ENCODE peak calls at places on chromosomes 11 and 22, in eight cellular contexts. One of them, this sample, is unnamed.
A peak's percentile ranks its signal among the peaks of the same experiment; 100 is the strongest.

GRCh38 chr11:115168229-115168671 is 336.0 kb downstream of the CADM1 start:
- DNase-seq in bronchial epithelial cell: peak; percentile 19
- DNase-seq in Calu3: no peak
- DNase-seq in IMR-90: no peak
- DNase-seq in H9: no peak
- DNase-seq in WTC11: no peak
- DNase-seq in cardiac muscle cell: no peak
- DNase-seq in natural killer cell: no peak
- DNase-seq in this sample: no peak

GRCh38 chr11:65573391-65574146 is 1.2 kb downstream of the FAM89B start:
- DNase-seq in bronchial epithelial cell: no peak
- DNase-seq in Calu3: no peak
- DNase-seq in IMR-90: no peak
- DNase-seq in H9: no peak
- DNase-seq in WTC11: no peak
- DNase-seq in cardiac muscle cell: no peak
- DNase-seq in natural killer cell: no peak
- DNase-seq in this sample: no peak

GRCh38 chr11:10502770-10503169 is 38.2 kb downstream of the RNF141 start:
- DNase-seq in bronchial epithelial cell: no peak
- DNase-seq in Calu3: no peak
- DNase-seq in IMR-90: no peak
- DNase-seq in H9: no peak
- DNase-seq in WTC11: no peak
- DNase-seq in cardiac muscle cell: no peak
- DNase-seq in natural killer cell: no peak
- DNase-seq in this sample: no peak

GRCh38 chr11:35794850-35795249 is 132.3 kb downstream of the TRIM44 start:
- DNase-seq in bronchial epithelial cell: peak; percentile 82
- DNase-seq in Calu3: no peak
- DNase-seq in IMR-90: peak; percentile 88
- DNase-seq in H9: no peak
- DNase-seq in WTC11: no peak
- DNase-seq in cardiac muscle cell: no peak
- DNase-seq in natural killer cell: no peak
- DNase-seq in this sample: no peak

GRCh38 chr11:132177106-132177505 is 806.7 kb downstream of the NTM start:
- DNase-seq in bronchial epithelial cell: peak; percentile 53
- DNase-seq in Calu3: no peak
- DNase-seq in IMR-90: peak; percentile 70
- DNase-seq in H9: no peak
- DNase-seq in WTC11: no peak
- DNase-seq in cardiac muscle cell: peak; percentile 81
- DNase-seq in natural killer cell: no peak
- DNase-seq in this sample: no peak

GRCh38 chr22:17241571-17242310 is 22.5 kb upstream of the ADA2 start:
- DNase-seq in bronchial epithelial cell: no peak
- DNase-seq in Calu3: no peak
- DNase-seq in IMR-90: no peak
- DNase-seq in H9: no peak
- DNase-seq in WTC11: no peak
- DNase-seq in cardiac muscle cell: no peak
- DNase-seq in natural killer cell: no peak
- DNase-seq in this sample: no peak

GRCh38 chr22:42959472-42960145 is 55.3 kb downstream of the PACSIN2 start:
- DNase-seq in bronchial epithelial cell: peak; percentile 75
- DNase-seq in Calu3: peak; percentile 77
- DNase-seq in IMR-90: peak; percentile 88
- DNase-seq in H9: no peak
- DNase-seq in WTC11: no peak
- DNase-seq in cardiac muscle cell: peak; percentile 76
- DNase-seq in natural killer cell: no peak
- DNase-seq in this sample: no peak

GRCh38 chr11:2193099-2193886 is 21.7 kb upstream of the TH start:
- DNase-seq in bronchial epithelial cell: no peak
- DNase-seq in Calu3: no peak
- DNase-seq in IMR-90: no peak
- DNase-seq in H9: no peak
- DNase-seq in WTC11: no peak
- DNase-seq in cardiac muscle cell: peak; percentile 48
- DNase-seq in natural killer cell: no peak
- DNase-seq in this sample: no peak

GRCh38 chr11:63608353-63609345 is 5.6 kb downstream of the PLAAT3 start:
- DNase-seq in bronchial epithelial cell: peak; percentile 22
- DNase-seq in Calu3: no peak
- DNase-seq in IMR-90: peak; percentile 66
- DNase-seq in H9: no peak
- DNase-seq in WTC11: no peak
- DNase-seq in cardiac muscle cell: no peak
- DNase-seq in natural killer cell: no peak
- DNase-seq in this sample: no peak

GRCh38 chr11:122207921-122208764 is 92.1 kb upstream of the BLID start:
- DNase-seq in bronchial epithelial cell: no peak
- DNase-seq in Calu3: no peak
- DNase-seq in IMR-90: peak; percentile 87
- DNase-seq in H9: no peak
- DNase-seq in WTC11: no peak
- DNase-seq in cardiac muscle cell: no peak
- DNase-seq in natural killer cell: no peak
- DNase-seq in this sample: no peak

GRCh38 chr11:28606930-28607329 is 498.7 kb downstream of the METTL15 start:
- DNase-seq in bronchial epithelial cell: peak; percentile 28
- DNase-seq in Calu3: no peak
- DNase-seq in IMR-90: no peak
- DNase-seq in H9: peak; percentile 65
- DNase-seq in WTC11: peak; percentile 28
- DNase-seq in cardiac muscle cell: no peak
- DNase-seq in natural killer cell: no peak
- DNase-seq in this sample: no peak

GRCh38 chr11:21723681-21724080 is 469.2 kb upstream of the ANO5 start:
- DNase-seq in bronchial epithelial cell: no peak
- DNase-seq in Calu3: no peak
- DNase-seq in IMR-90: no peak
- DNase-seq in H9: no peak
- DNase-seq in WTC11: no peak
- DNase-seq in cardiac muscle cell: no peak
- DNase-seq in natural killer cell: no peak
- DNase-seq in this sample: no peak

GRCh38 chr11:12086271-12087074 is 23.9 kb upstream of the MICAL2 start:
- DNase-seq in bronchial epithelial cell: peak; percentile 95
- DNase-seq in Calu3: peak; percentile 71
- DNase-seq in IMR-90: peak; percentile 97
- DNase-seq in H9: no peak
- DNase-seq in WTC11: no peak
- DNase-seq in cardiac muscle cell: no peak
- DNase-seq in natural killer cell: no peak
- DNase-seq in this sample: no peak

GRCh38 chr22:19479358-19480172 is at the start of gene CDC45:
- DNase-seq in bronchial epithelial cell: peak; percentile 97
- DNase-seq in Calu3: peak; percentile 94
- DNase-seq in IMR-90: peak; percentile 98
- DNase-seq in H9: peak; percentile 98
- DNase-seq in WTC11: peak; percentile 95
- DNase-seq in cardiac muscle cell: peak; percentile 98
- DNase-seq in natural killer cell: peak; percentile 88
- DNase-seq in this sample: peak; percentile 93

GRCh38 chr11:27694992-27695391 is 5.3 kb downstream of the BDNF start:
- DNase-seq in bronchial epithelial cell: peak; percentile 40
- DNase-seq in Calu3: no peak
- DNase-seq in IMR-90: no peak
- DNase-seq in H9: no peak
- DNase-seq in WTC11: no peak
- DNase-seq in cardiac muscle cell: no peak
- DNase-seq in natural killer cell: no peak
- DNase-seq in this sample: no peak

GRCh38 chr22:48782326-48782725 is 1045.3 kb downstream of the BRD1 start:
- DNase-seq in bronchial epithelial cell: no peak
- DNase-seq in Calu3: no peak
- DNase-seq in IMR-90: no peak
- DNase-seq in H9: no peak
- DNase-seq in WTC11: no peak
- DNase-seq in cardiac muscle cell: no peak
- DNase-seq in natural killer cell: no peak
- DNase-seq in this sample: no peak

GRCh38 chr22:48783821-48784266 is 1043.8 kb downstream of the BRD1 start:
- DNase-seq in bronchial epithelial cell: no peak
- DNase-seq in Calu3: no peak
- DNase-seq in IMR-90: no peak
- DNase-seq in H9: no peak
- DNase-seq in WTC11: no peak
- DNase-seq in cardiac muscle cell: no peak
- DNase-seq in natural killer cell: no peak
- DNase-seq in this sample: no peak

GRCh38 chr22:48781391-48781790 is 1046.3 kb downstream of the BRD1 start:
- DNase-seq in bronchial epithelial cell: no peak
- DNase-seq in Calu3: no peak
- DNase-seq in IMR-90: no peak
- DNase-seq in H9: no peak
- DNase-seq in WTC11: no peak
- DNase-seq in cardiac muscle cell: no peak
- DNase-seq in natural killer cell: no peak
- DNase-seq in this sample: no peak

GRCh38 chr22:48781868-48782267 is 1045.8 kb downstream of the BRD1 start:
- DNase-seq in bronchial epithelial cell: no peak
- DNase-seq in Calu3: no peak
- DNase-seq in IMR-90: no peak
- DNase-seq in H9: no peak
- DNase-seq in WTC11: no peak
- DNase-seq in cardiac muscle cell: no peak
- DNase-seq in natural killer cell: no peak
- DNase-seq in this sample: no peak

DNA sequence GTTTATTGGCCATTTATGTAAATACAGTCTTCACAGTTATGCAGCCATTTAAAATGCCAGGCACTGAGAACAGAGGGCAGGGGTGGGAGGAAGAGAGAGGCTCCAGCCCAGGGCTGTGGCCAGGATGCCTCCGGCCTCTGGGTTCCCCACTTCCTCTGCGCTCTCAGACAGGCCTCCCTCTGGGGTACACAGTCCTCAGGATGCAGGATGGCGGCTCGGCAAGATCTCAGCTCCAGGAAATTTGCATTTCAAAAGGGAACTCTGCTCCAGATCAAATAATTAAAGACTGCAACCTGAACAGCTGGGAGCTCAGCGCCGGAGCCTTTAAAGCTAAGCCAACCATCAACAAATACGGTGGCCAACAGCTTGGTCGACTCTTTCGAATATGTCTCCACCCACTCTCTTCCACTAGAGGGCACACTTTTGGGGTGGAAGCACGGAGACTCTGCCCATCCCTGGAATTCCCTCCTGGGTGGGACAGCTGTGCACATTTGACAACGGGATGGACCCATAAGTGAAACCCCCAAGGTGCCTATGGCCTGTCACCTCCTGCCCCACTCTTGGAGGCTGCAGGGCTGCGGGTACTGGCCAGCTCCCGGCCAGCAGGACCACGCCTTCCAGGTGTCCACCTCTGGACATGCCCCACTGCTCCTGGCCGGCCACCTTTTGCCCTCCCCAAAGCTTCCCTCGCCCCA is 1044.7 kb downstream of the BRD1 start:
- DNase-seq in bronchial epithelial cell: no peak
- DNase-seq in Calu3: no peak
- DNase-seq in IMR-90: no peak
- DNase-seq in H9: peak; percentile 59
- DNase-seq in WTC11: peak; percentile 51
- DNase-seq in cardiac muscle cell: no peak
- DNase-seq in natural killer cell: no peak
- DNase-seq in this sample: no peak
- TF ChIP-seq CTCF in bronchial epithelial cell: no peak
- TF ChIP-seq CTCF in Calu3: no peak
- TF ChIP-seq CTCF in IMR-90: no peak
- TF ChIP-seq CTCF in H9: peak; percentile 80
- TF ChIP-seq CTCF in WTC11: peak; percentile 58
- TF ChIP-seq CTCF in cardiac muscle cell: no peak
- TF ChIP-seq CTCF in natural killer cell: no peak
- TF ChIP-seq CTCF in this sample: no peak

DNA sequence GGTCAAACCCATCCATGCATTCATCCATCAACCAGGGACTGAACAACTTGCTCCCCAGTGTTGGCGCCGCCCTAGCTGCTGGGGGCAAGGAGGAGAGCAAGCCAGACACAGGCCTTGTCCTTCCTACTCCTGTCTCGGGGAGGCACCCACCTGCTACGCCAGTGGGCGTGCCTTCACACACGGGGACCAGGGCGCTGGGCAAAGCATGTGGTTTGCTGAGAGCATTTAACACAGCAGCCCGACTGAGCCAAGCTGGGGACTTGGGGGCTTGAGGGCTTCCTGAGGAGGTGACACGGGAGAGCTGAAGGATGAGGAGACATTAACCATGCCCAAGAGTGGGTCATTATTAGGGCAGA is 30.6 kb downstream of the CACNA1I start:
- DNase-seq in bronchial epithelial cell: no peak
- DNase-seq in Calu3: no peak
- DNase-seq in IMR-90: no peak
- DNase-seq in H9: no peak
- DNase-seq in WTC11: no peak
- DNase-seq in cardiac muscle cell: no peak
- DNase-seq in natural killer cell: no peak
- DNase-seq in this sample: no peak
- TF ChIP-seq CTCF in bronchial epithelial cell: no peak
- TF ChIP-seq CTCF in Calu3: no peak
- TF ChIP-seq CTCF in IMR-90: no peak
- TF ChIP-seq CTCF in H9: no peak
- TF ChIP-seq CTCF in WTC11: no peak
- TF ChIP-seq CTCF in cardiac muscle cell: no peak
- TF ChIP-seq CTCF in natural killer cell: no peak
- TF ChIP-seq CTCF in this sample: no peak

DNA sequence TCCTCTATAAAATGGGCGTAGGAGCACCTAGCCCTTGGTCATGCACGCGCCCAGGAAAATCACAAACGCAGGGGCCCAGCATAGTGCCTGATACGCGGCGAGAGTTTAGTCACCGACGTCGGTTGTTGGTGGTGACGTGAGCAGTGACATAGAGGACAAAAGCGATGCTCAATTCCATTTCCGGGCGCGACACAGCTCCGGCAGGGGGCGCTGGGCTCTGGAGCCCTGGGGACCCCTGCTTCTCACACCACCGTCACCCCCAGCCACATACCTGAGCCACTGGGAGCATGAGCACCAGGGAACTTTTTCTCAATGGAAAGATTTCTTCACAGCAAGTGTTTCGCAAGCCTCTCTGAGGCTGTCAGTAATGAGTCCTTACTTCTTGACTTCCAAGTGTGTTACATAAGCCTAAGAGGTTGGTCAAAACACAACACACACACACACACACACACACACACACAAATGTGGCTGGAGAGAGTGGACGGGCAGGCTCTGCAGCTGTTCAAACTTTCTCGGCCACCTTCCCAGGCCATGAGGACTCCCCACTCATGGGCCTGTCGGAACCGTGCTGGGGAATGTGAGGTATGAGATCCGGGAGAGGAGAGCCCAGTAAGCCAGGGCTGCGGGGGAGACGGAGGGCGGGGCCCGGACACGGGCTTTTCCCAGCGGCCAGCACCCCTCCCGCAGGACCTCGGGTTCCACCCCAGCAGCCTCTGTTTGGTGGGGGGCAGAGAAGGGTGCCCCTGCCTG is 36.9 kb upstream of the LINC01488 start:
- DNase-seq in bronchial epithelial cell: peak; percentile 88
- DNase-seq in Calu3: peak; percentile 53
- DNase-seq in IMR-90: peak; percentile 93
- DNase-seq in H9: peak; percentile 83
- DNase-seq in WTC11: peak; percentile 64
- DNase-seq in cardiac muscle cell: peak; percentile 48
- DNase-seq in natural killer cell: no peak
- DNase-seq in this sample: no peak
- TF ChIP-seq CTCF in bronchial epithelial cell: peak; percentile 61
- TF ChIP-seq CTCF in Calu3: no peak
- TF ChIP-seq CTCF in IMR-90: peak; percentile 56
- TF ChIP-seq CTCF in H9: peak; percentile 79
- TF ChIP-seq CTCF in WTC11: peak; percentile 42
- TF ChIP-seq CTCF in cardiac muscle cell: peak; percentile 54
- TF ChIP-seq CTCF in natural killer cell: no peak
- TF ChIP-seq CTCF in this sample: no peak

GRCh38 chr11:134276396-134277175 is 407 bp downstream of the GLB1L3 start:
- DNase-seq in bronchial epithelial cell: no peak
- DNase-seq in Calu3: no peak
- DNase-seq in IMR-90: no peak
- DNase-seq in H9: peak; percentile 58
- DNase-seq in WTC11: peak; percentile 68
- DNase-seq in cardiac muscle cell: no peak
- DNase-seq in natural killer cell: no peak
- DNase-seq in this sample: no peak
- TF ChIP-seq CTCF in bronchial epithelial cell: no peak
- TF ChIP-seq CTCF in Calu3: no peak
- TF ChIP-seq CTCF in IMR-90: no peak
- TF ChIP-seq CTCF in H9: no peak
- TF ChIP-seq CTCF in WTC11: no peak
- TF ChIP-seq CTCF in cardiac muscle cell: no peak
- TF ChIP-seq CTCF in natural killer cell: no peak
- TF ChIP-seq CTCF in this sample: no peak

This sample was measured in D721Med.